ENCODE peak calls at places on chromosomes 11 and 22, in seven cellular contexts. I, B, K, W, X, L and R are unnamed samples.

GRCh38 chr11:62432695-62433094 is 13.9 kb downstream of the SCGB1A1 start:
- DNase-seq in I (no peak), B (no peak), K (no peak), W (no peak), X (no peak), L (peak), R (no peak)

GRCh38 chr11:128784059-128784804 is 82.9 kb downstream of the KCNJ1 start:
- DNase-seq in I (no peak), B (peak), K (no peak), W (no peak), X (no peak), L (no peak), R (no peak)

GRCh38 chr11:92932023-92932422 is 37.4 kb upstream of the MTNR1B start:
- DNase-seq in I (no peak), B (no peak), K (no peak), W (no peak), X (no peak), L (no peak), R (no peak)

GRCh38 chr11:115439385-115439784 is 64.8 kb downstream of the CADM1 start:
- DNase-seq in I (no peak), B (no peak), K (no peak), W (no peak), X (no peak), L (no peak), R (no peak)

GRCh38 chr11:13859986-13860385 is 102.5 kb upstream of the SPON1 start:
- DNase-seq in I (no peak), B (no peak), K (no peak), W (no peak), X (no peak), L (no peak), R (peak)

GRCh38 chr11:115659061-115659963 is 155.1 kb upstream of the CADM1 start:
- DNase-seq in I (no peak), B (peak), K (no peak), W (no peak), X (no peak), L (no peak), R (no peak)

GRCh38 chr11:35006389-35007128 is 90.1 kb downstream of the PDHX start:
- DNase-seq in I (no peak), B (no peak), K (no peak), W (no peak), X (peak), L (no peak), R (no peak)

GRCh38 chr11:35487532-35488078 is 37.8 kb downstream of the PAMR1 start:
- DNase-seq in I (peak), B (peak), K (no peak), W (peak), X (no peak), L (peak), R (no peak)

GRCh38 chr22:22694106-22694505 is 49.7 kb downstream of the GGTLC2 start:
- DNase-seq in I (no peak), B (no peak), K (no peak), W (no peak), X (no peak), L (no peak), R (no peak)

GRCh38 chr22:40613025-40613424 is 23.5 kb downstream of the MRTFA start:
- DNase-seq in I (no peak), B (no peak), K (no peak), W (no peak), X (no peak), L (no peak), R (no peak)